ENCODE peak calls at places on chromosomes 4 and X, in nine cellular contexts. N is ovary, T is body of pancreas, S is IMR-90, I is spleen, R is heart left ventricle, F is tibial nerve, Z is NB4, D is HepG2. Y is an unnamed sample.

GRCh38 chr4:114108869-114109268 is 129.4 kb upstream of the ARSJ start:
- DNase-seq in S (peak; percentile 65), D (peak; percentile 0), F (no peak), N (no peak), T (no peak), Z (no peak), R (no peak), I (no peak), Y (no peak)

GRCh38 chr4:155679343-155679742 is 12.7 kb downstream of the GUCY1A1 start:
- DNase-seq in S (peak; percentile 38), I (no peak), R (peak; percentile 64), Z (peak; percentile 6), T (no peak), D (no peak), N (no peak), F (no peak), Y (no peak)

GRCh38 chr4:141153751-141154510 is 20.7 kb upstream of the RNF150 start:
- DNase-seq in D (no peak), N (no peak), R (peak; percentile 41), I (no peak), Z (no peak), S (peak; percentile 59), F (no peak), T (no peak), Y (no peak)

GRCh38 chr4:142352682-142353081 is 493.4 kb downstream of the INPP4B start:
- DNase-seq in T (no peak), R (no peak), Z (no peak), F (no peak), D (no peak), I (no peak), N (no peak), S (no peak), Y (no peak)

GRCh38 chrX:6383488-6383887 is 151.4 kb downstream of the VCX3A start:
- DNase-seq in I (no peak), D (no peak), N (no peak), Z (no peak), F (no peak), R (no peak), S (no peak), T (no peak), Y (no peak)

GRCh38 chr4:101948951-101949350 is 158.4 kb downstream of the BANK1 start:
- DNase-seq in S (peak; percentile 31), R (no peak), F (no peak), D (no peak), N (no peak), T (no peak), I (no peak), Z (no peak), Y (no peak)

GRCh38 chr4:155047755-155048154 is 160.7 kb upstream of the NPY2R start:
- DNase-seq in R (no peak), Z (no peak), I (no peak), N (no peak), D (no peak), F (no peak), T (no peak), S (peak; percentile 6), Y (no peak)

GRCh38 chr4:85790582-85790981 is 315.6 kb downstream of the ARHGAP24 start:
- DNase-seq in T (no peak), Z (no peak), D (no peak), F (no peak), S (peak; percentile 79), N (no peak), R (no peak), I (no peak), Y (no peak)

GRCh38 chr4:76589402-76589801 is 154.4 kb downstream of the SHROOM3 start:
- DNase-seq in Z (no peak), T (no peak), I (no peak), D (no peak), S (peak; percentile 57), N (no peak), R (no peak), F (no peak), Y (no peak)

GRCh38 chr4:118279920-118280432 is 72.8 kb downstream of the PRSS12 start:
- DNase-seq in I (no peak), F (no peak), S (no peak), R (no peak), T (no peak), D (no peak), Z (peak; percentile 39), N (no peak), Y (no peak)
- TF ChIP-seq POLR2A in I (no peak), F (no peak), S (no peak), R (no peak), T (no peak), D (no peak), Z (no peak), N (no peak), Y (no peak)

DNA sequence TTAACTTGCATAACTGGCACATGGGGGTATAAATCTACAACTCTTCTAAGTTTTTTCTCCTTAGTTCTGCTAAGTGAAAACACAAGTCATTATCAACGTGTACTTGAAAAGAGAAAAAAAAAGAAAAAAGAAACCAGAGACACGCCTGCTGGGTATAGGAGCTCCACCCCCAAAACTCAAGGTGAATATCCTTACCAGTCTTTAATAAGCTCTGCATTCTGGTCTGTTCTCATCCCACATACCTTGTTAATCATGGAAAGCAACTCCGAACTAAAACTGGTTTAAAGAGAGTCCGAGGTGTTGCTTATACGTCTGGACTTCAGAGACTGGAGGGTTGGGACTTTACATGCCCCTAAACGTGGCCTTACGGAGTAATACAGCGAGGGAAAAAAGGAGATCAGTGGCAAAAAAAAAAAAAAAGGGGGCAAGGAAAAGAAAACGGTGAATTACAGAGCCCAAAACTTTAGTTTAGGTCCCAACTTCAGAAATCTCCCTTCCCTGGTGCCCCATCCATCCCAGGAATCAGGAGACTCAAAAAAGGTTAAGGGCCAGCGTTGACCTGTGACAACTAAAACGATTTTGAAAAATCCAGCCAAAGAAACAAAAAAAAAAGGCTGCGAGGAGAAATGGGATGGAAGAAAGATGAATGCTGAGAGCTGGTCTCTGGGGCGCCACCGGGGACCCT is 997 bp downstream of the PGRMC2 start:
- DNase-seq in Z (peak; percentile 56), F (no peak), D (peak; percentile 44), S (peak; percentile 61), N (no peak), I (no peak), T (no peak), R (no peak), Y (no peak)
- TF ChIP-seq POLR2A in Z (no peak), F (no peak), D (no peak), S (peak; percentile 58), N (no peak), I (no peak), T (peak; percentile 59), R (no peak), Y (no peak)

GRCh38 chrX:119402588-119402987 is 3.5 kb downstream of the SLC25A43 start:
- DNase-seq in Z (peak; percentile 53), T (no peak), D (no peak), F (no peak), S (no peak), I (no peak), R (no peak), N (no peak), Y (no peak)

GRCh38 chrX:119398587-119398973 is 556 bp upstream of the SLC25A43 start:
- DNase-seq in I (no peak), D (peak; percentile 7), Z (no peak), T (no peak), F (no peak), S (no peak), R (no peak), N (no peak), Y (no peak)

GRCh38 chrX:119401569-119401968 is 2.4 kb downstream of the SLC25A43 start:
- DNase-seq in D (no peak), T (no peak), N (no peak), F (no peak), Z (no peak), R (no peak), I (no peak), S (no peak), Y (no peak)

GRCh38 chrX:119399772-119400101 is 601 bp downstream of the SLC25A43 start:
- DNase-seq in I (no peak), D (no peak), Z (no peak), T (no peak), N (no peak), R (no peak), S (no peak), F (no peak), Y (no peak)

GRCh38 chrX:119398974-119399771 is at the start of gene SLC25A43:
- DNase-seq in T (peak; percentile 23), Z (peak; percentile 77), N (peak; percentile 52), S (no peak), I (peak; percentile 87), F (peak; percentile 13), D (no peak), R (peak; percentile 34), Y (peak; percentile 10)
- TF ChIP-seq POLR2A in T (peak; percentile 38), Z (no peak), N (no peak), S (no peak), I (no peak), F (peak; percentile 18), D (peak; percentile 58), R (no peak), Y (no peak)

DNA sequence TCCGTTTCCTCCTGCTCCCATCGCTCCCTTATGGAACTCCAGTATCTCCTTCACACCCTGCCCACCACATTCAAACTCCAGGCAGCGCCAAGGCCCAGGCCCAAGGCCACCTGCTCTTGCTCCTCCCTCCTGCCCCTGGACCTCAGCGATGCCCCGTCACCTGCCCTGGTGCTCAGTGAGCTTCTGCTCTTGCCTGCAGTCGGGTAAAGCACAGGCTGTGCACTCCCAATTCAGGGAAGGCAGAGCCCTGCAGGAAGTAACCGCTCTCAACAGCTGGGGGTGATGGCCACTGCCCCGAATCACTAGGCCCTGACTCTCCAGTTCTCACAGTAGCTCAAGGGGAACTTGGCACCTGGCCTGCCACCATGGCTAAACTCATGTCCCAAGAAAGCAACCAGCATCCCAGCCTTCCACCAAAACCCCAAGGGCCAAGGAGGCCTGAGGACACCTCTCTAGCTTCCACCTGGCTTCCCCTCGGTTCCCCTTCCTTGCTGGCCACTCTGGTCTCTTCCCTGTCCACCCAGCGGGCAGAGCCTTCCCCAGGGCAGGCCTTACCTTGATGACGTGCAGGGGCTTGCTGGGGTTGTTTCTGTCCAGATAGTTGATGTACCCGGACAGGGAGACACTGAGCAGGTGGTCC is 29.3 kb downstream of the WDR1 start:
- DNase-seq in F (no peak), D (no peak), T (no peak), Z (no peak), R (no peak), I (peak; percentile 71), N (no peak), S (no peak), Y (no peak)
- TF ChIP-seq POLR2A in F (no peak), D (no peak), T (no peak), Z (no peak), R (no peak), I (no peak), N (no peak), S (no peak), Y (no peak)

Y was measured in adrenal gland.